ENCODE peak calls at places on chromosomes 3 and 15, in five cellular contexts. One of them, this sample, is unnamed.

GRCh38 chr15:58438956-58439355 is 7.2 kb downstream of the LIPC start:
- DNase-seq in CD4-positive, CD25-positive, alpha-beta regulatory T cell: peak; percentile 25
- DNase-seq in AG10803: peak; percentile 67
- DNase-seq in suprapubic skin: no peak
- DNase-seq in PC-3: peak; percentile 61
- DNase-seq in this sample: peak; percentile 46

GRCh38 chr3:131109156-131109555 is 82.5 kb downstream of the NEK11 start:
- DNase-seq in AG10803: no peak
- DNase-seq in CD4-positive, CD25-positive, alpha-beta regulatory T cell: no peak
- DNase-seq in PC-3: no peak
- DNase-seq in suprapubic skin: no peak
- DNase-seq in this sample: no peak

GRCh38 chr3:122996038-122996580 is 31.5 kb downstream of the SEMA5B start:
- DNase-seq in CD4-positive, CD25-positive, alpha-beta regulatory T cell: no peak
- DNase-seq in suprapubic skin: no peak
- DNase-seq in PC-3: no peak
- DNase-seq in AG10803: no peak
- DNase-seq in this sample: no peak

GRCh38 chr3:117393801-117394200 is 684.2 kb downstream of the TUSC7 start:
- DNase-seq in AG10803: no peak
- DNase-seq in PC-3: no peak
- DNase-seq in suprapubic skin: no peak
- DNase-seq in CD4-positive, CD25-positive, alpha-beta regulatory T cell: no peak
- DNase-seq in this sample: no peak

GRCh38 chr3:105878061-105878460 is 9.2 kb upstream of the CBLB start:
- DNase-seq in suprapubic skin: no peak
- DNase-seq in CD4-positive, CD25-positive, alpha-beta regulatory T cell: no peak
- DNase-seq in PC-3: no peak
- DNase-seq in AG10803: peak; percentile 29
- DNase-seq in this sample: no peak

GRCh38 chr3:32571192-32571485 is 481 bp upstream of the DYNC1LI1 start:
- DNase-seq in CD4-positive, CD25-positive, alpha-beta regulatory T cell: no peak
- DNase-seq in AG10803: no peak
- DNase-seq in suprapubic skin: no peak
- DNase-seq in PC-3: no peak
- DNase-seq in this sample: no peak

GRCh38 chr3:67329358-67329757 is 325.1 kb downstream of the SUCLG2 start:
- DNase-seq in suprapubic skin: no peak
- DNase-seq in PC-3: no peak
- DNase-seq in AG10803: no peak
- DNase-seq in CD4-positive, CD25-positive, alpha-beta regulatory T cell: no peak
- DNase-seq in this sample: peak; percentile 9

GRCh38 chr15:59833366-59833765 is 144.2 kb upstream of the BNIP2 start:
- DNase-seq in PC-3: no peak
- DNase-seq in suprapubic skin: no peak
- DNase-seq in AG10803: no peak
- DNase-seq in CD4-positive, CD25-positive, alpha-beta regulatory T cell: no peak
- DNase-seq in this sample: no peak

GRCh38 chr15:35450492-35450891 is 95.5 kb downstream of the DPH6 start:
- DNase-seq in CD4-positive, CD25-positive, alpha-beta regulatory T cell: no peak
- DNase-seq in PC-3: peak; percentile 29
- DNase-seq in AG10803: peak; percentile 78
- DNase-seq in suprapubic skin: no peak
- DNase-seq in this sample: no peak

GRCh38 chr15:92158426-92158825 is 235.3 kb upstream of the ST8SIA2 start:
- DNase-seq in AG10803: no peak
- DNase-seq in suprapubic skin: no peak
- DNase-seq in PC-3: peak; percentile 71
- DNase-seq in CD4-positive, CD25-positive, alpha-beta regulatory T cell: no peak
- DNase-seq in this sample: peak; percentile 46

GRCh38 chr3:159416854-159417253 is 571.8 kb upstream of the IL12A start:
- DNase-seq in AG10803: peak; percentile 38
- DNase-seq in PC-3: peak; percentile 13
- DNase-seq in suprapubic skin: no peak
- DNase-seq in CD4-positive, CD25-positive, alpha-beta regulatory T cell: no peak
- DNase-seq in this sample: no peak

GRCh38 chr15:70794596-70795310 is 31.4 kb upstream of the UACA start:
- DNase-seq in suprapubic skin: no peak
- DNase-seq in AG10803: no peak
- DNase-seq in CD4-positive, CD25-positive, alpha-beta regulatory T cell: no peak
- DNase-seq in PC-3: no peak
- DNase-seq in this sample: no peak

GRCh38 chr15:70797464-70797863 is 34.1 kb upstream of the UACA start:
- DNase-seq in AG10803: no peak
- DNase-seq in suprapubic skin: no peak
- DNase-seq in CD4-positive, CD25-positive, alpha-beta regulatory T cell: no peak
- DNase-seq in PC-3: no peak
- DNase-seq in this sample: no peak

GRCh38 chr15:70793694-70794093 is 30.3 kb upstream of the UACA start:
- DNase-seq in AG10803: no peak
- DNase-seq in CD4-positive, CD25-positive, alpha-beta regulatory T cell: no peak
- DNase-seq in PC-3: no peak
- DNase-seq in suprapubic skin: no peak
- DNase-seq in this sample: no peak

GRCh38 chr15:70796516-70797310 is 33.4 kb upstream of the UACA start:
- DNase-seq in PC-3: no peak
- DNase-seq in AG10803: no peak
- DNase-seq in suprapubic skin: no peak
- DNase-seq in CD4-positive, CD25-positive, alpha-beta regulatory T cell: no peak
- DNase-seq in this sample: no peak

DNA sequence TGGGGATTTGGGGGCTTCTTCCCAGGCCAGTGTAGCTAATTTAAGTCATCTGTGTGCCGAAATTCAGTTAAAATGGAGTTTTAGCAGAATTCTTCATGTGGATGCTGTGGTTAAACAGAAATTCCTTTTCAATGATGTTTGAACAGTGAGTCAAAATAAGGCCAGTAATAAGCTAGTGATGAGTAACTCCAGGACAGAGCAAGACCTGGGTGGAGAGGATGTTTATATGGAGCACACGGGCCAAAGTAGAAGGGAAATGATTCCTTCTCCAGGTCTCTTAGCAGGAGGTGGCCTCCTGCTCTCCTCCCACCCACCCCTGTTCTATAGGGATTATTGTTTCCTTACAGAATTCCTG is 31.9 kb upstream of the UACA start:
- DNase-seq in PC-3: peak; percentile 90
- DNase-seq in CD4-positive, CD25-positive, alpha-beta regulatory T cell: no peak
- DNase-seq in suprapubic skin: no peak
- DNase-seq in AG10803: peak; percentile 93
- DNase-seq in this sample: no peak
- H3K4me3 ChIP-seq in PC-3: peak overlapping the region; percentile 36
- H3K4me3 ChIP-seq in CD4-positive, CD25-positive, alpha-beta regulatory T cell: no peak overlapping the region
- H3K4me3 ChIP-seq in suprapubic skin: no peak overlapping the region
- H3K4me3 ChIP-seq in AG10803: peak overlapping the region; percentile 28
- H3K4me3 ChIP-seq in this sample: no peak overlapping the region

DNA sequence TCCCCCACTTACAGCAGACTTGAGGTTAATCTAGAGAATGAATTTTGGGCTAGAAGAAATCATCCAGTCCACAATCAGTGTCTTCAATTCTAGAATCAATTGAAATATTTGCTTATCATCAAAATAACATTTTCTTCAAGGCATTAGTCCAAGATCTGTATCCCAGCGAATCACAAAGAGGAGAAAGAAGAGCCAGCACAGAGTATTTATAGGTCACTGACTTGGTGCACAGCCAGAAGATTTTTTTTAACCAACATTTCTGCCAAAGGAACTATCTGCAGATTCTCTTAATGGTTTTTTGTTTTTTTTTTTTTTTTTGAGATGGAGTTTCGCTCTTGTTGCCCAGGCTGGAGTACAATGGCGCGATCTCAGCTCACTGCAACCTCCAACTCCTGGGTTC is 178.2 kb downstream of the TNIK start:
- DNase-seq in PC-3: no peak
- DNase-seq in CD4-positive, CD25-positive, alpha-beta regulatory T cell: no peak
- DNase-seq in AG10803: peak; percentile 59
- DNase-seq in suprapubic skin: no peak
- DNase-seq in this sample: no peak
- H3K4me3 ChIP-seq in PC-3: no peak overlapping the region
- H3K4me3 ChIP-seq in CD4-positive, CD25-positive, alpha-beta regulatory T cell: no peak overlapping the region
- H3K4me3 ChIP-seq in AG10803: no peak overlapping the region
- H3K4me3 ChIP-seq in suprapubic skin: no peak overlapping the region
- H3K4me3 ChIP-seq in this sample: peak overlapping the region; percentile 22

DNA sequence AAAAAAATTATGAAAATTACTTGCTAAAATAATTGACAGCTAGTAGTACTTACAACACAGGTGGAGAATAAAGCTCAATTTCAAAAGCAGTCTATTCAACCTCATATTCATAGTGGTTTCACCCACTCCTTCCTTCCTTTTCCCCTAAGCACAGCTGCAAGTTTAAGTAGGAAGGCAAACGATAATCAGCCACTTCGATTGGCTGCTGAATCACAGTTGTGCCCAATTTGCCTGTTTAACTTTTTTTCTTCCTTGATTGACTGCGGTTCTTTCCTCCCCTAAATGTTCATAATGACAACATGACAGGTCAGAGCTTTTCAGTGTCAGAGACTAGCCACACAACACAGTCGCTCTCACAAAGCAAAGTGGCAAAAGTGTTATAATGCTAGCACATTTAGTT is 468.0 kb upstream of the GBE1 start:
- DNase-seq in suprapubic skin: no peak
- DNase-seq in CD4-positive, CD25-positive, alpha-beta regulatory T cell: no peak
- DNase-seq in AG10803: no peak
- DNase-seq in PC-3: no peak
- DNase-seq in this sample: peak; percentile 68
- H3K4me3 ChIP-seq in suprapubic skin: no peak overlapping the region
- H3K4me3 ChIP-seq in CD4-positive, CD25-positive, alpha-beta regulatory T cell: no peak overlapping the region
- H3K4me3 ChIP-seq in AG10803: no peak overlapping the region
- H3K4me3 ChIP-seq in PC-3: no peak overlapping the region
- H3K4me3 ChIP-seq in this sample: no peak overlapping the region

DNA sequence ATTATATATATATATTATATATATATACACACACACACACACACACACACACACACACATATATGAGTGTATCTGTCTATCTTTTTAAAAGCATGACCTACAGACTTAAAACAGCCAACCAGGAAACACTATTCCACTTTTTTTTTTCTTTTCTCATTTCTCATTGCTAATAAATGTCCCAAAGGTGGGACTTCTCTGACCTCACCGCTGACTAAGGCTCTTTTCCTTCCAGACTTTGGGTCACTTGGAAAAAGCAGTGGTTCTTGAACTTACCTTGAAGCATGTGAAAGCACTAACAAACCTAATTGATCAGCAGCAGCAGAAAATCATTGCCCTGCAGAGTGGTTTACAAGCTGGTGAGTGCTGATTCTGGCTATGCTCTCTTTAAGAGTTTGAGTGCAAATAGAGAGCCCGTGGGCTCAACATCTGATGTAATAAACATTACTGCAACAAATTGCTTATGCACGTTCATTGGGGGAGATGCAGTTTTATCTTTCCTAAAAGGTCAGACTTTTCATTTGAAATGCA is 2.0 kb downstream of the BHLHE40 start:
- DNase-seq in PC-3: peak; percentile 45
- DNase-seq in AG10803: peak; percentile 33
- DNase-seq in suprapubic skin: no peak
- DNase-seq in CD4-positive, CD25-positive, alpha-beta regulatory T cell: no peak
- DNase-seq in this sample: no peak
- H3K4me3 ChIP-seq in PC-3: peak overlapping the region; percentile 98
- H3K4me3 ChIP-seq in AG10803: peak overlapping the region; percentile 96
- H3K4me3 ChIP-seq in suprapubic skin: peak overlapping the region; percentile 97
- H3K4me3 ChIP-seq in CD4-positive, CD25-positive, alpha-beta regulatory T cell: peak overlapping the region; percentile 49
- H3K4me3 ChIP-seq in this sample: peak overlapping the region; percentile 82

GRCh38 chr15:99614749-99615288 is 49.0 kb downstream of the MEF2A start:
- DNase-seq in AG10803: no peak
- DNase-seq in CD4-positive, CD25-positive, alpha-beta regulatory T cell: no peak
- DNase-seq in PC-3: no peak
- DNase-seq in suprapubic skin: no peak
- DNase-seq in this sample: peak; percentile 25

GRCh38 chr15:99616129-99616528 is 50.3 kb downstream of the MEF2A start:
- DNase-seq in suprapubic skin: no peak
- DNase-seq in CD4-positive, CD25-positive, alpha-beta regulatory T cell: no peak
- DNase-seq in PC-3: no peak
- DNase-seq in AG10803: no peak
- DNase-seq in this sample: no peak

GRCh38 chr15:99615460-99615859 is 49.7 kb downstream of the MEF2A start:
- DNase-seq in CD4-positive, CD25-positive, alpha-beta regulatory T cell: no peak
- DNase-seq in suprapubic skin: no peak
- DNase-seq in PC-3: no peak
- DNase-seq in AG10803: no peak
- DNase-seq in this sample: no peak

GRCh38 chr15:99613887-99614642 is 48.3 kb downstream of the MEF2A start:
- DNase-seq in AG10803: peak; percentile 74
- DNase-seq in PC-3: no peak
- DNase-seq in suprapubic skin: no peak
- DNase-seq in CD4-positive, CD25-positive, alpha-beta regulatory T cell: no peak
- DNase-seq in this sample: peak; percentile 13

GRCh38 chr15:99613481-99613880 is 47.7 kb downstream of the MEF2A start:
- DNase-seq in CD4-positive, CD25-positive, alpha-beta regulatory T cell: no peak
- DNase-seq in PC-3: no peak
- DNase-seq in AG10803: no peak
- DNase-seq in suprapubic skin: no peak
- DNase-seq in this sample: no peak
- H3K4me3 ChIP-seq in CD4-positive, CD25-positive, alpha-beta regulatory T cell: no peak overlapping the region
- H3K4me3 ChIP-seq in PC-3: no peak overlapping the region
- H3K4me3 ChIP-seq in AG10803: no peak overlapping the region
- H3K4me3 ChIP-seq in suprapubic skin: no peak overlapping the region
- H3K4me3 ChIP-seq in this sample: no peak overlapping the region

GRCh38 chr3:50205719-50206276 is 727 bp downstream of the SLC38A3 start:
- DNase-seq in AG10803: no peak
- DNase-seq in suprapubic skin: no peak
- DNase-seq in CD4-positive, CD25-positive, alpha-beta regulatory T cell: no peak
- DNase-seq in PC-3: no peak
- DNase-seq in this sample: peak; percentile 30
- H3K4me3 ChIP-seq in AG10803: no peak overlapping the region
- H3K4me3 ChIP-seq in suprapubic skin: peak overlapping the region; percentile 50
- H3K4me3 ChIP-seq in CD4-positive, CD25-positive, alpha-beta regulatory T cell: no peak overlapping the region
- H3K4me3 ChIP-seq in PC-3: no peak overlapping the region
- H3K4me3 ChIP-seq in this sample: no peak overlapping the region